ENCODE peak calls at places on chromosomes 6 and 20, in ten cellular contexts. One of them, this sample, is unnamed.

GRCh38 chr6:17904491-17905120 is 82.8 kb downstream of the KIF13A start:
- DNase-seq in fibroblast of pulmonary artery: no peak
- DNase-seq in CD8-positive, alpha-beta T cell: no peak
- DNase-seq in fibroblast of lung: peak
- DNase-seq in nephron progenitor cell: no peak
- DNase-seq in transverse colon: no peak
- DNase-seq in psoas muscle: no peak
- DNase-seq in K562: no peak
- DNase-seq in left ventricle myocardium inferior: no peak
- DNase-seq in AG04450: no peak
- DNase-seq in this sample: no peak

GRCh38 chr20:3672864-3673550 is 8.8 kb downstream of the ADAM33 start:
- DNase-seq in fibroblast of pulmonary artery: no peak
- DNase-seq in CD8-positive, alpha-beta T cell: no peak
- DNase-seq in fibroblast of lung: no peak
- DNase-seq in nephron progenitor cell: no peak
- DNase-seq in transverse colon: no peak
- DNase-seq in psoas muscle: no peak
- DNase-seq in K562: no peak
- DNase-seq in left ventricle myocardium inferior: no peak
- DNase-seq in AG04450: no peak
- DNase-seq in this sample: no peak

GRCh38 chr20:50567860-50568548 is 57.8 kb downstream of the PTPN1 start:
- DNase-seq in fibroblast of pulmonary artery: no peak
- DNase-seq in CD8-positive, alpha-beta T cell: no peak
- DNase-seq in fibroblast of lung: no peak
- DNase-seq in nephron progenitor cell: no peak
- DNase-seq in transverse colon: no peak
- DNase-seq in psoas muscle: no peak
- DNase-seq in K562: no peak
- DNase-seq in left ventricle myocardium inferior: no peak
- DNase-seq in AG04450: no peak
- DNase-seq in this sample: no peak

GRCh38 chr6:12008366-12009179 is 3.5 kb upstream of the HIVEP1 start:
- DNase-seq in fibroblast of pulmonary artery: peak
- DNase-seq in CD8-positive, alpha-beta T cell: peak
- DNase-seq in fibroblast of lung: peak
- DNase-seq in nephron progenitor cell: peak
- DNase-seq in transverse colon: peak
- DNase-seq in psoas muscle: peak
- DNase-seq in K562: peak
- DNase-seq in left ventricle myocardium inferior: peak
- DNase-seq in AG04450: no peak
- DNase-seq in this sample: peak

GRCh38 chr6:25788305-25788922 is 33.9 kb downstream of the SLC17A4 start:
- DNase-seq in fibroblast of pulmonary artery: peak
- DNase-seq in CD8-positive, alpha-beta T cell: peak
- DNase-seq in fibroblast of lung: peak
- DNase-seq in nephron progenitor cell: peak
- DNase-seq in transverse colon: peak
- DNase-seq in psoas muscle: peak
- DNase-seq in K562: peak
- DNase-seq in left ventricle myocardium inferior: no peak
- DNase-seq in AG04450: peak
- DNase-seq in this sample: no peak

GRCh38 chr6:33746651-33747100 is at the start of gene IP6K3:
- DNase-seq in fibroblast of pulmonary artery: no peak
- DNase-seq in CD8-positive, alpha-beta T cell: no peak
- DNase-seq in fibroblast of lung: peak
- DNase-seq in nephron progenitor cell: peak
- DNase-seq in transverse colon: no peak
- DNase-seq in psoas muscle: peak
- DNase-seq in K562: no peak
- DNase-seq in left ventricle myocardium inferior: peak
- DNase-seq in AG04450: no peak
- DNase-seq in this sample: no peak

GRCh38 chr6:43625393-43625992 is 3.6 kb downstream of the GTPBP2 start:
- DNase-seq in fibroblast of pulmonary artery: no peak
- DNase-seq in CD8-positive, alpha-beta T cell: no peak
- DNase-seq in fibroblast of lung: no peak
- DNase-seq in nephron progenitor cell: no peak
- DNase-seq in transverse colon: no peak
- DNase-seq in psoas muscle: peak
- DNase-seq in K562: peak
- DNase-seq in left ventricle myocardium inferior: no peak
- DNase-seq in AG04450: no peak
- DNase-seq in this sample: no peak

GRCh38 chr6:121480099-121480713 is 44.8 kb downstream of the GJA1 start:
- DNase-seq in fibroblast of pulmonary artery: no peak
- DNase-seq in CD8-positive, alpha-beta T cell: no peak
- DNase-seq in fibroblast of lung: no peak
- DNase-seq in nephron progenitor cell: no peak
- DNase-seq in transverse colon: no peak
- DNase-seq in psoas muscle: no peak
- DNase-seq in K562: no peak
- DNase-seq in left ventricle myocardium inferior: no peak
- DNase-seq in AG04450: no peak
- DNase-seq in this sample: no peak

GRCh38 chr6:17413313-17413750 is 19.9 kb downstream of the CAP2 start:
- DNase-seq in fibroblast of pulmonary artery: peak
- DNase-seq in CD8-positive, alpha-beta T cell: no peak
- DNase-seq in fibroblast of lung: peak
- DNase-seq in nephron progenitor cell: no peak
- DNase-seq in transverse colon: no peak
- DNase-seq in psoas muscle: no peak
- DNase-seq in K562: no peak
- DNase-seq in left ventricle myocardium inferior: no peak
- DNase-seq in AG04450: no peak
- DNase-seq in this sample: no peak

GRCh38 chr6:158460602-158461092 is 99.2 kb upstream of the TMEM181 start:
- DNase-seq in fibroblast of pulmonary artery: peak
- DNase-seq in CD8-positive, alpha-beta T cell: no peak
- DNase-seq in fibroblast of lung: peak
- DNase-seq in nephron progenitor cell: no peak
- DNase-seq in transverse colon: no peak
- DNase-seq in psoas muscle: no peak
- DNase-seq in K562: no peak
- DNase-seq in left ventricle myocardium inferior: no peak
- DNase-seq in AG04450: no peak
- DNase-seq in this sample: no peak

GRCh38 chr20:15849131-15849685 is 724.0 kb downstream of the KIF16B start:
- DNase-seq in fibroblast of pulmonary artery: no peak
- DNase-seq in CD8-positive, alpha-beta T cell: no peak
- DNase-seq in fibroblast of lung: no peak
- DNase-seq in nephron progenitor cell: no peak
- DNase-seq in transverse colon: no peak
- DNase-seq in psoas muscle: no peak
- DNase-seq in K562: no peak
- DNase-seq in left ventricle myocardium inferior: no peak
- DNase-seq in AG04450: no peak
- DNase-seq in this sample: no peak

DNA sequence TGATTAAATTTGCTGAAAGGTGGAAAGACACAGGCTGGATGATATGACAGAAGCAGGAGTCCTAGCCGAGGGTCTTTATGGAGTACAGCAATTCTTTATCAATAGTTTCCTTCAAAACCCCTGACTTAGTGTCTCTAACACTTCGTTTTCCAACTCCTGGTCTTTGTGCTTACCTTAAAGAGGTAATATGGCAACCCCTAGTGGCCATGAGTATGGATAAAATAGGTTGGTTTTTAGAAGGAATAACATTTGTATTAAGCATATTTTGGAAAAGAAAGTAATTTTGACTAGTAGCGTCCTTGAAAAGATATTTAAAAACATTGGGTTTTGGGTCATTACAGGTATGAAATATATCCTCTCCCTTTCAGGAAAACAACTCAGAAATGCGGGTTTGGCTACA is 51.9 kb downstream of the VGLL2 start:
- DNase-seq in fibroblast of pulmonary artery: peak
- DNase-seq in CD8-positive, alpha-beta T cell: no peak
- DNase-seq in fibroblast of lung: peak
- DNase-seq in nephron progenitor cell: no peak
- DNase-seq in transverse colon: no peak
- DNase-seq in psoas muscle: no peak
- DNase-seq in K562: no peak
- DNase-seq in left ventricle myocardium inferior: no peak
- DNase-seq in AG04450: no peak
- DNase-seq in this sample: no peak
- TF ChIP-seq CTCF in fibroblast of pulmonary artery: peak
- TF ChIP-seq CTCF in CD8-positive, alpha-beta T cell: no peak
- TF ChIP-seq CTCF in fibroblast of lung: peak
- TF ChIP-seq CTCF in nephron progenitor cell: peak
- TF ChIP-seq CTCF in transverse colon: peak
- TF ChIP-seq CTCF in psoas muscle: peak
- TF ChIP-seq CTCF in K562: peak
- TF ChIP-seq CTCF in left ventricle myocardium inferior: peak
- TF ChIP-seq CTCF in AG04450: peak
- TF ChIP-seq CTCF in this sample: peak

GRCh38 chr6:139927236-139927635 is 552.8 kb upstream of the CITED2 start:
- DNase-seq in fibroblast of pulmonary artery: peak
- DNase-seq in CD8-positive, alpha-beta T cell: no peak
- DNase-seq in fibroblast of lung: peak
- DNase-seq in nephron progenitor cell: no peak
- DNase-seq in transverse colon: no peak
- DNase-seq in psoas muscle: no peak
- DNase-seq in K562: peak
- DNase-seq in left ventricle myocardium inferior: no peak
- DNase-seq in AG04450: peak
- DNase-seq in this sample: no peak
- TF ChIP-seq CTCF in fibroblast of pulmonary artery: peak
- TF ChIP-seq CTCF in CD8-positive, alpha-beta T cell: no peak
- TF ChIP-seq CTCF in fibroblast of lung: peak
- TF ChIP-seq CTCF in nephron progenitor cell: no peak
- TF ChIP-seq CTCF in transverse colon: peak
- TF ChIP-seq CTCF in psoas muscle: no peak
- TF ChIP-seq CTCF in K562: peak
- TF ChIP-seq CTCF in left ventricle myocardium inferior: no peak
- TF ChIP-seq CTCF in AG04450: peak
- TF ChIP-seq CTCF in this sample: no peak

GRCh38 chr6:102763886-102764285 is 1370.4 kb downstream of the GRIK2 start:
- DNase-seq in fibroblast of pulmonary artery: no peak
- DNase-seq in CD8-positive, alpha-beta T cell: no peak
- DNase-seq in fibroblast of lung: no peak
- DNase-seq in nephron progenitor cell: no peak
- DNase-seq in transverse colon: no peak
- DNase-seq in psoas muscle: no peak
- DNase-seq in K562: no peak
- DNase-seq in left ventricle myocardium inferior: no peak
- DNase-seq in AG04450: no peak
- DNase-seq in this sample: no peak

GRCh38 chr6:102766946-102767345 is 1373.4 kb downstream of the GRIK2 start:
- DNase-seq in fibroblast of pulmonary artery: peak
- DNase-seq in CD8-positive, alpha-beta T cell: no peak
- DNase-seq in fibroblast of lung: peak
- DNase-seq in nephron progenitor cell: no peak
- DNase-seq in transverse colon: no peak
- DNase-seq in psoas muscle: no peak
- DNase-seq in K562: no peak
- DNase-seq in left ventricle myocardium inferior: no peak
- DNase-seq in AG04450: no peak
- DNase-seq in this sample: no peak

GRCh38 chr6:102759415-102759814 is 1365.9 kb downstream of the GRIK2 start:
- DNase-seq in fibroblast of pulmonary artery: no peak
- DNase-seq in CD8-positive, alpha-beta T cell: no peak
- DNase-seq in fibroblast of lung: no peak
- DNase-seq in nephron progenitor cell: no peak
- DNase-seq in transverse colon: no peak
- DNase-seq in psoas muscle: no peak
- DNase-seq in K562: no peak
- DNase-seq in left ventricle myocardium inferior: no peak
- DNase-seq in AG04450: no peak
- DNase-seq in this sample: no peak

GRCh38 chr6:102764317-102764716 is 1370.8 kb downstream of the GRIK2 start:
- DNase-seq in fibroblast of pulmonary artery: no peak
- DNase-seq in CD8-positive, alpha-beta T cell: no peak
- DNase-seq in fibroblast of lung: no peak
- DNase-seq in nephron progenitor cell: no peak
- DNase-seq in transverse colon: no peak
- DNase-seq in psoas muscle: no peak
- DNase-seq in K562: no peak
- DNase-seq in left ventricle myocardium inferior: no peak
- DNase-seq in AG04450: no peak
- DNase-seq in this sample: no peak
- TF ChIP-seq CTCF in fibroblast of pulmonary artery: no peak
- TF ChIP-seq CTCF in CD8-positive, alpha-beta T cell: no peak
- TF ChIP-seq CTCF in fibroblast of lung: no peak
- TF ChIP-seq CTCF in nephron progenitor cell: no peak
- TF ChIP-seq CTCF in transverse colon: no peak
- TF ChIP-seq CTCF in psoas muscle: no peak
- TF ChIP-seq CTCF in K562: no peak
- TF ChIP-seq CTCF in left ventricle myocardium inferior: no peak
- TF ChIP-seq CTCF in AG04450: no peak
- TF ChIP-seq CTCF in this sample: no peak

GRCh38 chr6:4849214-4849613 is 73.0 kb downstream of the CDYL start:
- DNase-seq in fibroblast of pulmonary artery: no peak
- DNase-seq in CD8-positive, alpha-beta T cell: no peak
- DNase-seq in fibroblast of lung: no peak
- DNase-seq in nephron progenitor cell: no peak
- DNase-seq in transverse colon: no peak
- DNase-seq in psoas muscle: no peak
- DNase-seq in K562: no peak
- DNase-seq in left ventricle myocardium inferior: no peak
- DNase-seq in AG04450: no peak
- DNase-seq in this sample: no peak

GRCh38 chr6:4840169-4840568 is 64.0 kb downstream of the CDYL start:
- DNase-seq in fibroblast of pulmonary artery: no peak
- DNase-seq in CD8-positive, alpha-beta T cell: no peak
- DNase-seq in fibroblast of lung: no peak
- DNase-seq in nephron progenitor cell: no peak
- DNase-seq in transverse colon: no peak
- DNase-seq in psoas muscle: no peak
- DNase-seq in K562: no peak
- DNase-seq in left ventricle myocardium inferior: no peak
- DNase-seq in AG04450: no peak
- DNase-seq in this sample: no peak

GRCh38 chr6:4846387-4846786 is 70.2 kb downstream of the CDYL start:
- DNase-seq in fibroblast of pulmonary artery: no peak
- DNase-seq in CD8-positive, alpha-beta T cell: no peak
- DNase-seq in fibroblast of lung: no peak
- DNase-seq in nephron progenitor cell: no peak
- DNase-seq in transverse colon: no peak
- DNase-seq in psoas muscle: no peak
- DNase-seq in K562: no peak
- DNase-seq in left ventricle myocardium inferior: no peak
- DNase-seq in AG04450: no peak
- DNase-seq in this sample: no peak

GRCh38 chr6:4848382-4849068 is 72.3 kb downstream of the CDYL start:
- DNase-seq in fibroblast of pulmonary artery: peak
- DNase-seq in CD8-positive, alpha-beta T cell: no peak
- DNase-seq in fibroblast of lung: peak
- DNase-seq in nephron progenitor cell: peak
- DNase-seq in transverse colon: peak
- DNase-seq in psoas muscle: no peak
- DNase-seq in K562: no peak
- DNase-seq in left ventricle myocardium inferior: no peak
- DNase-seq in AG04450: no peak
- DNase-seq in this sample: no peak

DNA sequence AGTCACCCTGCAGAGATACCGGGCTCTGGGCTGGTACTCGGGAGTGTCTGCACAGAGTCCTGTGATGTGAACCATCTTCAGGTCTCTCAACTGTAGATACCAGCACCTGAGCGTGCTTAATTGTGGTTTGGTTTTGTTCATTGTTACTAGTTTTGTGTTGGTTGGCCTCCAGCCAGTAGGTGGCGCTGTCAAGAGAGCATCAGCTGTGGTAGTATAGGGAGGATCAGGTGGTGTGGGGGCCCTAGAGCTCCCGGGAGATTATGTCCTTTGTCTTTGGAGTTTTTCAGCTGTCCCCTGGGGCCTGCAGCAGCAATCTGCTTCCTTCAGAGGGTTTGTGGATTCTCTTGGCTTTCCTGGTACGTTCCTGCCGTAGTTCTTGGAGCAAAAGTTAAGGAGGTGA is 67.9 kb downstream of the CDYL start:
- DNase-seq in fibroblast of pulmonary artery: no peak
- DNase-seq in CD8-positive, alpha-beta T cell: no peak
- DNase-seq in fibroblast of lung: no peak
- DNase-seq in nephron progenitor cell: no peak
- DNase-seq in transverse colon: no peak
- DNase-seq in psoas muscle: no peak
- DNase-seq in K562: no peak
- DNase-seq in left ventricle myocardium inferior: no peak
- DNase-seq in AG04450: no peak
- DNase-seq in this sample: no peak
- TF ChIP-seq CTCF in fibroblast of pulmonary artery: peak
- TF ChIP-seq CTCF in CD8-positive, alpha-beta T cell: no peak
- TF ChIP-seq CTCF in fibroblast of lung: no peak
- TF ChIP-seq CTCF in nephron progenitor cell: no peak
- TF ChIP-seq CTCF in transverse colon: peak
- TF ChIP-seq CTCF in psoas muscle: peak
- TF ChIP-seq CTCF in K562: peak
- TF ChIP-seq CTCF in left ventricle myocardium inferior: no peak
- TF ChIP-seq CTCF in AG04450: no peak
- TF ChIP-seq CTCF in this sample: no peak